ENCODE peak calls at places on chromosome 16, in eight cellular contexts. One of them, this sample, is unnamed.

GRCh38 chr16:88923450-88923849 is 53.6 kb downstream of the CBFA2T3 start:
- DNase-seq in cardiac muscle cell: no peak
- DNase-seq in brain microvascular endothelial cell: no peak
- DNase-seq in BJ: no peak
- DNase-seq in heart left ventricle: no peak
- DNase-seq in activated T-helper 1 cell treated with anti-CD3 and anti-CD28 coated beads, Interleukin-12 subunit alpha, Interleukin-12 subunit beta, Interleukin-2, Interleukin-4 antibody, amounts not matched to agents 30 ng/mL and 10 ng/mL and 1 ng/mL, durations not matched to agents 14 hours and 24 hours and 36 hours: no peak
- DNase-seq in iPS-NIHi11: no peak
- DNase-seq in right lobe of liver: no peak
- DNase-seq in this sample: no peak

GRCh38 chr16:1318268-1318545 is 8.8 kb downstream of the UBE2I start:
- DNase-seq in activated T-helper 1 cell treated with anti-CD3 and anti-CD28 coated beads, Interleukin-12 subunit alpha, Interleukin-12 subunit beta, Interleukin-2, Interleukin-4 antibody, amounts not matched to agents 30 ng/mL and 10 ng/mL and 1 ng/mL, durations not matched to agents 14 hours and 24 hours and 36 hours: no peak
- DNase-seq in BJ: no peak
- DNase-seq in heart left ventricle: no peak
- DNase-seq in brain microvascular endothelial cell: no peak
- DNase-seq in cardiac muscle cell: no peak
- DNase-seq in right lobe of liver: no peak
- DNase-seq in iPS-NIHi11: no peak
- DNase-seq in this sample: no peak

GRCh38 chr16:82034981-82035612 is at the start of gene HSD17B2:
- DNase-seq in cardiac muscle cell: no peak
- DNase-seq in activated T-helper 1 cell treated with anti-CD3 and anti-CD28 coated beads, Interleukin-12 subunit alpha, Interleukin-12 subunit beta, Interleukin-2, Interleukin-4 antibody, amounts not matched to agents 30 ng/mL and 10 ng/mL and 1 ng/mL, durations not matched to agents 14 hours and 24 hours and 36 hours: no peak
- DNase-seq in BJ: no peak
- DNase-seq in right lobe of liver: peak; percentile 72
- DNase-seq in iPS-NIHi11: no peak
- DNase-seq in heart left ventricle: no peak
- DNase-seq in brain microvascular endothelial cell: peak; percentile 26
- DNase-seq in this sample: no peak

GRCh38 chr16:47977802-47978201 is 178.0 kb downstream of the ABCC12 start:
- DNase-seq in heart left ventricle: no peak
- DNase-seq in brain microvascular endothelial cell: no peak
- DNase-seq in BJ: no peak
- DNase-seq in right lobe of liver: no peak
- DNase-seq in cardiac muscle cell: no peak
- DNase-seq in activated T-helper 1 cell treated with anti-CD3 and anti-CD28 coated beads, Interleukin-12 subunit alpha, Interleukin-12 subunit beta, Interleukin-2, Interleukin-4 antibody, amounts not matched to agents 30 ng/mL and 10 ng/mL and 1 ng/mL, durations not matched to agents 14 hours and 24 hours and 36 hours: no peak
- DNase-seq in iPS-NIHi11: no peak
- DNase-seq in this sample: no peak

GRCh38 chr16:57893559-57894389 is 77.2 kb downstream of the CNGB1 start:
- DNase-seq in cardiac muscle cell: peak; percentile 94
- DNase-seq in right lobe of liver: peak; percentile 82
- DNase-seq in BJ: peak; percentile 66
- DNase-seq in heart left ventricle: no peak
- DNase-seq in brain microvascular endothelial cell: peak; percentile 81
- DNase-seq in iPS-NIHi11: no peak
- DNase-seq in activated T-helper 1 cell treated with anti-CD3 and anti-CD28 coated beads, Interleukin-12 subunit alpha, Interleukin-12 subunit beta, Interleukin-2, Interleukin-4 antibody, amounts not matched to agents 30 ng/mL and 10 ng/mL and 1 ng/mL, durations not matched to agents 14 hours and 24 hours and 36 hours: no peak
- DNase-seq in this sample: no peak

GRCh38 chr16:81315271-81316175 is 761 bp downstream of the GAN start:
- DNase-seq in heart left ventricle: peak; percentile 65
- DNase-seq in BJ: no peak
- DNase-seq in brain microvascular endothelial cell: peak; percentile 28
- DNase-seq in activated T-helper 1 cell treated with anti-CD3 and anti-CD28 coated beads, Interleukin-12 subunit alpha, Interleukin-12 subunit beta, Interleukin-2, Interleukin-4 antibody, amounts not matched to agents 30 ng/mL and 10 ng/mL and 1 ng/mL, durations not matched to agents 14 hours and 24 hours and 36 hours: peak; percentile 44
- DNase-seq in right lobe of liver: peak; percentile 74
- DNase-seq in cardiac muscle cell: peak; percentile 61
- DNase-seq in iPS-NIHi11: peak; percentile 51
- DNase-seq in this sample: peak; percentile 74

GRCh38 chr16:89040391-89040790 is 53.3 kb upstream of the ACSF3 start:
- DNase-seq in activated T-helper 1 cell treated with anti-CD3 and anti-CD28 coated beads, Interleukin-12 subunit alpha, Interleukin-12 subunit beta, Interleukin-2, Interleukin-4 antibody, amounts not matched to agents 30 ng/mL and 10 ng/mL and 1 ng/mL, durations not matched to agents 14 hours and 24 hours and 36 hours: no peak
- DNase-seq in cardiac muscle cell: no peak
- DNase-seq in iPS-NIHi11: no peak
- DNase-seq in heart left ventricle: peak; percentile 17
- DNase-seq in brain microvascular endothelial cell: no peak
- DNase-seq in right lobe of liver: no peak
- DNase-seq in BJ: no peak
- DNase-seq in this sample: no peak

GRCh38 chr16:85145734-85146531 is 33.7 kb upstream of the CIBAR2 start:
- DNase-seq in cardiac muscle cell: no peak
- DNase-seq in brain microvascular endothelial cell: no peak
- DNase-seq in heart left ventricle: no peak
- DNase-seq in iPS-NIHi11: no peak
- DNase-seq in BJ: no peak
- DNase-seq in activated T-helper 1 cell treated with anti-CD3 and anti-CD28 coated beads, Interleukin-12 subunit alpha, Interleukin-12 subunit beta, Interleukin-2, Interleukin-4 antibody, amounts not matched to agents 30 ng/mL and 10 ng/mL and 1 ng/mL, durations not matched to agents 14 hours and 24 hours and 36 hours: no peak
- DNase-seq in right lobe of liver: no peak
- DNase-seq in this sample: no peak

GRCh38 chr16:68396481-68396880 is 51.8 kb downstream of the SMPD3 start:
- DNase-seq in BJ: no peak
- DNase-seq in cardiac muscle cell: peak; percentile 61
- DNase-seq in activated T-helper 1 cell treated with anti-CD3 and anti-CD28 coated beads, Interleukin-12 subunit alpha, Interleukin-12 subunit beta, Interleukin-2, Interleukin-4 antibody, amounts not matched to agents 30 ng/mL and 10 ng/mL and 1 ng/mL, durations not matched to agents 14 hours and 24 hours and 36 hours: peak; percentile 41
- DNase-seq in heart left ventricle: no peak
- DNase-seq in brain microvascular endothelial cell: peak; percentile 50
- DNase-seq in right lobe of liver: peak; percentile 74
- DNase-seq in iPS-NIHi11: no peak
- DNase-seq in this sample: peak; percentile 55

GRCh38 chr16:84502581-84502980 is 1.9 kb downstream of the MEAK7 start:
- DNase-seq in BJ: no peak
- DNase-seq in heart left ventricle: no peak
- DNase-seq in activated T-helper 1 cell treated with anti-CD3 and anti-CD28 coated beads, Interleukin-12 subunit alpha, Interleukin-12 subunit beta, Interleukin-2, Interleukin-4 antibody, amounts not matched to agents 30 ng/mL and 10 ng/mL and 1 ng/mL, durations not matched to agents 14 hours and 24 hours and 36 hours: no peak
- DNase-seq in cardiac muscle cell: no peak
- DNase-seq in brain microvascular endothelial cell: no peak
- DNase-seq in right lobe of liver: no peak
- DNase-seq in iPS-NIHi11: no peak
- DNase-seq in this sample: no peak

GRCh38 chr16:67521095-67521804 is 7.4 kb upstream of the RIPOR1 start:
- DNase-seq in brain microvascular endothelial cell: peak; percentile 96
- DNase-seq in right lobe of liver: peak; percentile 94
- DNase-seq in BJ: peak; percentile 59
- DNase-seq in cardiac muscle cell: peak; percentile 97
- DNase-seq in activated T-helper 1 cell treated with anti-CD3 and anti-CD28 coated beads, Interleukin-12 subunit alpha, Interleukin-12 subunit beta, Interleukin-2, Interleukin-4 antibody, amounts not matched to agents 30 ng/mL and 10 ng/mL and 1 ng/mL, durations not matched to agents 14 hours and 24 hours and 36 hours: peak; percentile 95
- DNase-seq in heart left ventricle: peak; percentile 94
- DNase-seq in iPS-NIHi11: peak; percentile 94
- DNase-seq in this sample: peak; percentile 96

GRCh38 chr16:11310997-11311561 is 29.9 kb upstream of the PRM1 start:
- DNase-seq in brain microvascular endothelial cell: no peak
- DNase-seq in heart left ventricle: no peak
- DNase-seq in iPS-NIHi11: no peak
- DNase-seq in right lobe of liver: no peak
- DNase-seq in cardiac muscle cell: no peak
- DNase-seq in activated T-helper 1 cell treated with anti-CD3 and anti-CD28 coated beads, Interleukin-12 subunit alpha, Interleukin-12 subunit beta, Interleukin-2, Interleukin-4 antibody, amounts not matched to agents 30 ng/mL and 10 ng/mL and 1 ng/mL, durations not matched to agents 14 hours and 24 hours and 36 hours: peak; percentile 57
- DNase-seq in BJ: no peak
- DNase-seq in this sample: no peak

GRCh38 chr16:81710596-81710995 is 68.5 kb upstream of the PLCG2 start:
- DNase-seq in right lobe of liver: no peak
- DNase-seq in heart left ventricle: no peak
- DNase-seq in iPS-NIHi11: no peak
- DNase-seq in cardiac muscle cell: no peak
- DNase-seq in BJ: no peak
- DNase-seq in activated T-helper 1 cell treated with anti-CD3 and anti-CD28 coated beads, Interleukin-12 subunit alpha, Interleukin-12 subunit beta, Interleukin-2, Interleukin-4 antibody, amounts not matched to agents 30 ng/mL and 10 ng/mL and 1 ng/mL, durations not matched to agents 14 hours and 24 hours and 36 hours: no peak
- DNase-seq in brain microvascular endothelial cell: no peak
- DNase-seq in this sample: no peak

GRCh38 chr16:78656887-78657286 is 557.4 kb downstream of the WWOX start:
- DNase-seq in iPS-NIHi11: no peak
- DNase-seq in cardiac muscle cell: no peak
- DNase-seq in right lobe of liver: no peak
- DNase-seq in heart left ventricle: no peak
- DNase-seq in BJ: no peak
- DNase-seq in brain microvascular endothelial cell: no peak
- DNase-seq in activated T-helper 1 cell treated with anti-CD3 and anti-CD28 coated beads, Interleukin-12 subunit alpha, Interleukin-12 subunit beta, Interleukin-2, Interleukin-4 antibody, amounts not matched to agents 30 ng/mL and 10 ng/mL and 1 ng/mL, durations not matched to agents 14 hours and 24 hours and 36 hours: no peak
- DNase-seq in this sample: no peak

GRCh38 chr16:69084301-69084700 is 21.2 kb upstream of the HAS3 start:
- DNase-seq in iPS-NIHi11: no peak
- DNase-seq in right lobe of liver: no peak
- DNase-seq in brain microvascular endothelial cell: peak; percentile 60
- DNase-seq in heart left ventricle: no peak
- DNase-seq in cardiac muscle cell: peak; percentile 90
- DNase-seq in BJ: no peak
- DNase-seq in activated T-helper 1 cell treated with anti-CD3 and anti-CD28 coated beads, Interleukin-12 subunit alpha, Interleukin-12 subunit beta, Interleukin-2, Interleukin-4 antibody, amounts not matched to agents 30 ng/mL and 10 ng/mL and 1 ng/mL, durations not matched to agents 14 hours and 24 hours and 36 hours: no peak
- DNase-seq in this sample: no peak

GRCh38 chr16:3519581-3519980 is 18.8 kb downstream of the CLUAP1 start:
- DNase-seq in BJ: no peak
- DNase-seq in right lobe of liver: no peak
- DNase-seq in cardiac muscle cell: no peak
- DNase-seq in activated T-helper 1 cell treated with anti-CD3 and anti-CD28 coated beads, Interleukin-12 subunit alpha, Interleukin-12 subunit beta, Interleukin-2, Interleukin-4 antibody, amounts not matched to agents 30 ng/mL and 10 ng/mL and 1 ng/mL, durations not matched to agents 14 hours and 24 hours and 36 hours: no peak
- DNase-seq in heart left ventricle: no peak
- DNase-seq in brain microvascular endothelial cell: no peak
- DNase-seq in iPS-NIHi11: no peak
- DNase-seq in this sample: no peak

GRCh38 chr16:86768999-86769398 is 190.7 kb downstream of the FOXL1 start:
- DNase-seq in BJ: no peak
- DNase-seq in iPS-NIHi11: no peak
- DNase-seq in heart left ventricle: no peak
- DNase-seq in brain microvascular endothelial cell: peak; percentile 31
- DNase-seq in activated T-helper 1 cell treated with anti-CD3 and anti-CD28 coated beads, Interleukin-12 subunit alpha, Interleukin-12 subunit beta, Interleukin-2, Interleukin-4 antibody, amounts not matched to agents 30 ng/mL and 10 ng/mL and 1 ng/mL, durations not matched to agents 14 hours and 24 hours and 36 hours: no peak
- DNase-seq in right lobe of liver: peak; percentile 83
- DNase-seq in cardiac muscle cell: no peak
- DNase-seq in this sample: peak; percentile 71

GRCh38 chr16:55760665-55761035 is 72.2 kb downstream of the CES1 start:
- DNase-seq in cardiac muscle cell: no peak
- DNase-seq in brain microvascular endothelial cell: no peak
- DNase-seq in heart left ventricle: no peak
- DNase-seq in BJ: no peak
- DNase-seq in activated T-helper 1 cell treated with anti-CD3 and anti-CD28 coated beads, Interleukin-12 subunit alpha, Interleukin-12 subunit beta, Interleukin-2, Interleukin-4 antibody, amounts not matched to agents 30 ng/mL and 10 ng/mL and 1 ng/mL, durations not matched to agents 14 hours and 24 hours and 36 hours: no peak
- DNase-seq in right lobe of liver: no peak
- DNase-seq in iPS-NIHi11: no peak
- DNase-seq in this sample: no peak

GRCh38 chr16:73605309-73605708 is 557.4 kb upstream of the ZFHX3 start:
- DNase-seq in activated T-helper 1 cell treated with anti-CD3 and anti-CD28 coated beads, Interleukin-12 subunit alpha, Interleukin-12 subunit beta, Interleukin-2, Interleukin-4 antibody, amounts not matched to agents 30 ng/mL and 10 ng/mL and 1 ng/mL, durations not matched to agents 14 hours and 24 hours and 36 hours: no peak
- DNase-seq in brain microvascular endothelial cell: no peak
- DNase-seq in iPS-NIHi11: peak; percentile 36
- DNase-seq in cardiac muscle cell: no peak
- DNase-seq in right lobe of liver: no peak
- DNase-seq in heart left ventricle: no peak
- DNase-seq in BJ: no peak
- DNase-seq in this sample: no peak